ENCODE peak calls at places on chromosomes 1 and 21, in nine cellular contexts. I, X, Q, F, Z, D, R, G and A are unnamed samples.

GRCh38 chr1:15034656-15035055 is 118.9 kb upstream of the TMEM51 start:
- DNase-seq in Q (no peak), Z (no peak), D (no peak), R (no peak), X (no peak), F (no peak), I (no peak), G (no peak), A (no peak)

GRCh38 chr1:11856698-11857097 is 2.0 kb downstream of the NPPB start:
- DNase-seq in Z (no peak), I (no peak), X (no peak), G (no peak), F (no peak), Q (no peak), R (no peak), D (no peak), A (no peak)

GRCh38 chr1:245179706-245180105 is 24.9 kb downstream of the KIF26B start:
- DNase-seq in D (no peak), I (no peak), Q (no peak), F (no peak), G (no peak), X (no peak), Z (no peak), R (no peak), A (no peak)

GRCh38 chr1:34631126-34631525 is 123.7 kb upstream of the GJB5 start:
- DNase-seq in X (no peak), Q (no peak), F (no peak), Z (no peak), G (no peak), D (no peak), I (no peak), R (no peak), A (no peak)

GRCh38 chr1:180229483-180230415 is at the start of gene LHX4:
- DNase-seq in F (no peak), R (peak; percentile 59), G (no peak), D (peak; percentile 38), I (no peak), Z (no peak), X (no peak), Q (peak; percentile 41), A (peak; percentile 49)

GRCh38 chr1:88063605-88064004 is 620.5 kb upstream of the PKN2 start:
- DNase-seq in I (no peak), D (no peak), Z (no peak), Q (no peak), R (no peak), G (no peak), X (no peak), F (no peak), A (no peak)

GRCh38 chr1:22204057-22204840 is 61.4 kb upstream of the WNT4 start:
- DNase-seq in I (no peak), X (no peak), F (no peak), D (no peak), Z (no peak), G (no peak), R (no peak), Q (no peak), A (no peak)

GRCh38 chr21:42310411-42311001 is 4.7 kb downstream of the TFF3 start:
- DNase-seq in D (no peak), X (no peak), F (no peak), R (no peak), I (no peak), G (no peak), Z (no peak), Q (no peak), A (no peak)

GRCh38 chr1:14549897-14550635 is 48.4 kb upstream of the KAZN start:
- DNase-seq in Z (no peak), D (no peak), X (no peak), G (no peak), Q (no peak), I (no peak), F (no peak), R (no peak), A (no peak)

GRCh38 chr1:153790282-153790995 is 15.2 kb downstream of the SLC27A3 start:
- DNase-seq in D (peak; percentile 46), Q (peak; percentile 76), I (no peak), G (no peak), Z (no peak), X (no peak), F (no peak), R (peak; percentile 90), A (peak; percentile 64)

GRCh38 chr21:41396452-41397107 is 29.5 kb upstream of the MX1 start:
- DNase-seq in G (no peak), F (no peak), X (no peak), D (peak; percentile 17), R (no peak), I (no peak), Q (peak; percentile 23), Z (no peak), A (peak; percentile 65)

GRCh38 chr1:206502813-206503212 is 4.5 kb upstream of the RASSF5 start:
- DNase-seq in Z (no peak), R (no peak), Q (no peak), X (no peak), I (no peak), G (no peak), F (no peak), D (peak; percentile 44), A (peak; percentile 43)

GRCh38 chr1:175714350-175714749 is 29.0 kb downstream of the TNR start:
- DNase-seq in I (no peak), R (no peak), Q (no peak), F (no peak), Z (no peak), X (no peak), D (no peak), G (no peak), A (no peak)

GRCh38 chr1:2314803-2315710 is 76.3 kb downstream of the MORN1 start:
- DNase-seq in Q (peak; percentile 84), X (peak; percentile 57), Z (no peak), I (peak; percentile 58), G (no peak), D (peak; percentile 72), R (peak; percentile 83), F (no peak), A (peak; percentile 79)

GRCh38 chr1:186648606-186649005 is 31.6 kb downstream of the PTGS2 start:
- DNase-seq in I (no peak), G (no peak), X (no peak), D (no peak), R (no peak), F (no peak), Z (no peak), Q (no peak), A (no peak)

GRCh38 chr1:5847013-5847654 is 145.1 kb downstream of the NPHP4 start:
- DNase-seq in D (no peak), F (peak; percentile 72), I (no peak), X (peak; percentile 76), G (no peak), Z (no peak), R (no peak), Q (peak; percentile 70), A (peak; percentile 50)

GRCh38 chr1:62401034-62401433 is 35.8 kb upstream of the USP1 start:
- DNase-seq in D (no peak), R (no peak), I (no peak), F (no peak), X (peak; percentile 41), G (no peak), Z (no peak), Q (no peak), A (no peak)

GRCh38 chr21:38917045-38917774 is 111.5 kb downstream of the ETS2 start:
- DNase-seq in F (no peak), Z (no peak), I (no peak), G (no peak), X (no peak), Q (no peak), R (no peak), D (no peak), A (no peak)

GRCh38 chr1:178575611-178576331 is 62.9 kb downstream of the TEX35 start:
- DNase-seq in Q (peak; percentile 52), R (no peak), G (no peak), X (no peak), D (peak; percentile 37), F (no peak), Z (no peak), I (peak; percentile 64), A (no peak)

GRCh38 chr1:161200992-161201827 is 957 bp upstream of the NDUFS2 start:
- DNase-seq in F (no peak), Z (no peak), G (no peak), D (no peak), I (no peak), X (no peak), Q (no peak), R (peak; percentile 88), A (peak; percentile 46)
- H3K4me1 ChIP-seq in F (peaks cover 24% of the 10 kb centered on the region), Z (peaks cover 35% of the 10 kb centered on the region), G (peaks cover 8% of the 10 kb centered on the region), D (peaks cover 14% of the 10 kb centered on the region), I (no peaks in the 10 kb centered on the region), X (peaks cover 51% of the 10 kb centered on the region), Q (peaks cover 41% of the 10 kb centered on the region), R (peaks cover 42% of the 10 kb centered on the region), A (peaks cover 79% of the 10 kb centered on the region)

DNA sequence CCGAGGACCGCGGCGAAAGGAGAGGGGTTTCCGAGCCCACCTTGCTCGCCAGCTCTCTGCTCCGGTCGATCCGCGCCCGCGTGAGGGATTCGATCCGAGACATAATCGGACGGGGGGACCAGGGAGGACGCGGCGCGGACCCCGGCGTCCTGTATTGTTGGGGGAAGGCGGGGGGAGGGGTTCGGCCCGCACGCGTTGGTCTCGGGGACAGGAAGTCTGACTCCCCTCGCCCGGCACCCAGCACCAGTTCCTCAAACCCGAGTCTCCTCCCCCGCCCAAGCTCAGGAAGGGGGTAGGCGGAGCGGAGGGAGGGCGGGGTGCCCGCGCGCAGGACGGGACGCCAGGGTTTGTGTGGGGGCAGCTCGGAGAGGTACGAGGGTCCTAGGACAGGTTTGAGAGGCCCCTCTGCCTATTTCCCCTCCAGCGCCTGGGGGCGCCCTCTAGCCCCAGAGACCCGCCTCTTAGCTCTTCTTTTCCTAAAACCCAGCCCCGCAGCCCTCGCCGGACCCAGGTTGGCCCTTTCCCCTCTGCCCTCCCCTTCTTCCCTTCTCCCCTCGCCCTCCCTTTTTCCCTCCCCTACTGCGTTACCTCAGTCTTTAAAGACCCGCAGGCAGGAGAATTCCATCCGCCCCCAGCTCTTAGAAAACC is at the start of gene ARHGEF2:
- DNase-seq in I (peak; percentile 95), G (no peak), R (peak; percentile 85), X (peak; percentile 85), Z (peak; percentile 54), Q (peak; percentile 76), F (peak; percentile 77), D (peak; percentile 65), A (peak; percentile 73)
- H3K4me1 ChIP-seq in I (peaks cover 5% of the 10 kb centered on the region), G (peaks cover 54% of the 10 kb centered on the region), R (peaks cover 33% of the 10 kb centered on the region), X (peaks cover 34% of the 10 kb centered on the region), Z (peaks cover 75% of the 10 kb centered on the region), Q (peaks cover 50% of the 10 kb centered on the region), F (peaks cover 16% of the 10 kb centered on the region), D (peaks cover 46% of the 10 kb centered on the region), A (peaks cover 74% of the 10 kb centered on the region)

GRCh38 chr1:51734899-51735745 is 118.2 kb downstream of the OSBPL9 start:
- DNase-seq in Q (peak; percentile 12), R (no peak), D (no peak), F (no peak), Z (no peak), G (no peak), I (no peak), X (no peak), A (peak; percentile 13)
- H3K4me1 ChIP-seq in Q (peaks cover 35% of the 10 kb centered on the region), R (peaks cover 11% of the 10 kb centered on the region), D (peaks cover 7% of the 10 kb centered on the region), F (no peaks in the 10 kb centered on the region), Z (peaks cover 86% of the 10 kb centered on the region), G (peaks cover 4% of the 10 kb centered on the region), I (no peaks in the 10 kb centered on the region), X (peaks cover 9% of the 10 kb centered on the region), A (peaks cover 46% of the 10 kb centered on the region)

DNA sequence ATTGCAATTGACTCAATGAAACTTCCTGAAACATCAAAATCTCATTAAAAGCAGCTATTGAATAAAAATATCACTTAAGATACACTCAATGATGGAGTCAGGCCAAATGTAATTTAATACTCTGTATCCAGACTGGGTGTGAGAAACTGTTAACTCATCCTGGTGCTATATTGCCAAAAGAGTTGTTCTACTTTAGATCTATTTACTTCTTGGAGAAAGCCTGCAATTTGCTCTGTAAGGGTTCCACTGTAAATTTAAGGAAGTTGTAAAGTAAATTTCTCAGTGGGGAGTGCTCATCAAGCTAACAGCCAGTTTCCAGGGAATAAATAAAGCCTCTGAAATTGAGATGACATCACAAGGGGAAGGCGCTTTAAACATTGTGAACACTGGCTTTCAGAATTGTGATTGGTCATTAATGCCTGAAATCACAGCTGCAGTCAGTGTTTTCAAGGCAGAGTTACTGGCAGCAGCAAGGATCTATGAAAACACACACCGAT is 91.4 kb downstream of the OLFM3 start:
- DNase-seq in Z (no peak), I (no peak), F (no peak), Q (no peak), D (no peak), X (no peak), G (no peak), R (no peak), A (no peak)
- H3K4me1 ChIP-seq in Z (no peaks in the 10 kb centered on the region), I (no peaks in the 10 kb centered on the region), F (no peaks in the 10 kb centered on the region), Q (no peaks in the 10 kb centered on the region), D (no peaks in the 10 kb centered on the region), X (peaks cover 5% of the 10 kb centered on the region), G (no peaks in the 10 kb centered on the region), R (no peaks in the 10 kb centered on the region), A (no peaks in the 10 kb centered on the region)